ENCODE peak calls at places on chromosomes 16 and 17, in eight cellular contexts. P, M, Q, K, T, J, B and R are unnamed samples.

GRCh38 chr17:56023851-56024250 is 129.4 kb upstream of the ANKFN1 start:
- DNase-seq in P (no peak), M (no peak), Q (no peak), K (no peak), T (no peak), J (no peak), B (no peak), R (no peak)

GRCh38 chr17:59859444-59860025 is 33.2 kb downstream of the TUBD1 start:
- DNase-seq in P (no peak), M (no peak), Q (peak; percentile 78), K (no peak), T (no peak), J (no peak), B (no peak), R (no peak)

GRCh38 chr17:80838381-80839345 is 153.0 kb upstream of the CHMP6 start:
- DNase-seq in P (no peak), M (no peak), Q (no peak), K (no peak), T (no peak), J (no peak), B (no peak), R (no peak)

GRCh38 chr16:22007509-22008214 is at the start of gene MOSMO:
- DNase-seq in P (peak; percentile 60), M (peak; percentile 82), Q (peak; percentile 63), K (peak; percentile 84), T (peak; percentile 59), J (peak; percentile 69), B (no peak), R (peak; percentile 97)

GRCh38 chr17:55177159-55177913 is 87.4 kb upstream of the HLF start:
- DNase-seq in P (no peak), M (no peak), Q (no peak), K (no peak), T (no peak), J (peak; percentile 23), B (no peak), R (no peak)

GRCh38 chr17:8163978-8164814 is 1.4 kb upstream of the VAMP2 start:
- DNase-seq in P (peak; percentile 48), M (peak; percentile 92), Q (peak; percentile 59), K (peak; percentile 79), T (peak; percentile 86), J (peak; percentile 81), B (no peak), R (peak; percentile 86)

GRCh38 chr17:73984981-73985380 is 218.5 kb upstream of the RPL38 start:
- DNase-seq in P (no peak), M (no peak), Q (no peak), K (no peak), T (no peak), J (no peak), B (no peak), R (no peak)

GRCh38 chr16:46583036-46583435 is 38.1 kb downstream of the SHCBP1 start:
- DNase-seq in P (no peak), M (no peak), Q (no peak), K (no peak), T (no peak), J (no peak), B (no peak), R (no peak)

GRCh38 chr17:67841992-67842391 is 16.7 kb downstream of the BPTF start:
- DNase-seq in P (no peak), M (no peak), Q (no peak), K (no peak), T (no peak), J (no peak), B (no peak), R (no peak)

GRCh38 chr17:2137342-2138098 is 82.6 kb downstream of the HIC1 start:
- DNase-seq in P (no peak), M (no peak), Q (peak; percentile 90), K (no peak), T (peak; percentile 41), J (peak; percentile 65), B (peak; percentile 34), R (no peak)

GRCh38 chr17:81063488-81064093 is 28.6 kb downstream of the BAIAP2 start:
- DNase-seq in P (no peak), M (no peak), Q (no peak), K (no peak), T (no peak), J (no peak), B (no peak), R (no peak)

GRCh38 chr17:17548044-17548443 is 43.5 kb downstream of the PEMT start:
- DNase-seq in P (no peak), M (no peak), Q (no peak), K (no peak), T (no peak), J (no peak), B (no peak), R (no peak)

GRCh38 chr17:49399995-49400394 is 14.7 kb downstream of the PHB1 start:
- DNase-seq in P (no peak), M (no peak), Q (no peak), K (no peak), T (no peak), J (no peak), B (no peak), R (no peak)

GRCh38 chr16:56658476-56658875 is 717 bp downstream of the MT1F start:
- DNase-seq in P (no peak), M (no peak), Q (no peak), K (no peak), T (no peak), J (no peak), B (no peak), R (no peak)

GRCh38 chr16:56662357-56663354 is 4.9 kb downstream of the MT1F start:
- DNase-seq in P (no peak), M (no peak), Q (no peak), K (no peak), T (no peak), J (no peak), B (no peak), R (no peak)

GRCh38 chr16:56652600-56652999 is 914 bp downstream of the MT1B start:
- DNase-seq in P (no peak), M (no peak), Q (no peak), K (no peak), T (no peak), J (no peak), B (no peak), R (no peak)

GRCh38 chr16:56653218-56653617 is 1.5 kb downstream of the MT1B start:
- DNase-seq in P (no peak), M (no peak), Q (no peak), K (no peak), T (no peak), J (no peak), B (no peak), R (no peak)

DNA sequence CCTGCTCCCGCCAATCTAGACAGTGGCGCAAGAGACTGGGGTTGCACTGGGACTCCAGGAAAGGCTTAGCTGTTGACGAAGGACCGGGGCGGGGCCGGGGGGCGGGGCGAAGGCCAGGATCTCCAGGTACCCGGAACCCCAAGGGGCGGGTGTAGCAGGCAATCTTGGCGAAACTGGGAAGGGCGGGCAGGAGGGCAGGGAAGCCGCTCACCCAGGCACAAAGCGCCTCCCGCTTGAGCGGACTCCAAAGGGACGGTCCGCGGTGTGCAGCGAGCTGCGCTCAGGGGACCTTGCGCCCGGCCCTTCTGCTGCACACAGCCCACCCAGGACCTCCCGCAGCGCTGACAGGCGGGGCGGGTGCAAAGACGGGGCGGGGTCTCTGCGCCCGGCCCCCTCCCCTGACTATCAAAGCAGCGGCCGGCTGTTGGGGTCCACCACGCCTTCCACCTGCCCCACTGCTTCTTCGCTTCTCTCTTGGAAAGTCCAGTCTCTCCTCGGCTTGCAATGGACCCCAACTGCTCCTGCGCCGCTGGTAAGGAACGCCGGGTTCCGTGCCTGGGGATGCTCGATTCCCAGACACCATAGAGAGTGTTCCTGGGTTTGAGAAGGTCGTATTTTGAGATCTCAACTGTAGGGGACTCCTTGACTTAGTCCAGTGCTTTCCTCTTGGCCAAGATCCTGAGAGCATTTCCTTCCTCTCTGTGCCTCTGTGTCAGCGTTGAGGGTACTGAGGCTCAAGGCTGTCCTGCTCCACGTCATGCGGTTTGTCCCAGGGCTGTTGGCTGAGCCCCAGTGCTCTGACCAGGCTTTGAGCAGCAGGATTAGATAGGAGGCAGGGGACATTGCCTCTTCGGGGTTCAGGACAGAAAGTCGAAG is at the start of gene MT1F:
- DNase-seq in P (peak; percentile 75), M (peak; percentile 85), Q (peak; percentile 28), K (peak; percentile 83), T (peak; percentile 55), J (peak; percentile 98), B (peak; percentile 83), R (peak; percentile 96)
- TF ChIP-seq POLR2A in P (peak; percentile 15), M (no peak), Q (no peak), K (no peak), T (no peak), J (peak; percentile 85), B (no peak), R (no peak)

DNA sequence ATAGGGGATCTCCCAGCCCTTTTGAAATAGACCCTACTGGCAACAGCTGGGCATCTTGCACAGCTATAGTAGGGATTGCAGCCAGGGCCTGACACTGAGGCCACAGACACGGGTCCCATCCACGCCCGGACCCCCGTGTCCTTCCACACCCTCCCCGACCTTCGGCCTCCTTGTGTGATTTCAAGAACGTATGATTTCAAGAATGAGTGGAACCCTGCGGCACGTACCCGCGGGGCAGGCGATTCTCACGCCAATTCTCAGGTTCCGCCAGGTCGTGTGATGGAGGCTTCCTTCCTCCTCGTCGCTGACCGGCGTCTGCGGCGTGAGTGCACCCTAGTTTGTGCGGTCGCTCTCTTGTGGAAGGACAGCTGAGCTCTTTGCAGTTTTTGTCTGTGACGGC is 56.3 kb upstream of the GNG13 start:
- DNase-seq in P (no peak), M (no peak), Q (no peak), K (no peak), T (no peak), J (no peak), B (no peak), R (no peak)
- H3K9me3 ChIP-seq in P (peaks cover 21% of the 10 kb centered on the region), M (no peaks in the 10 kb centered on the region), Q (peaks cover 10% of the 10 kb centered on the region), K (peaks cover 2% of the 10 kb centered on the region), T (peaks cover 4% of the 10 kb centered on the region), J (no peaks in the 10 kb centered on the region), B (peaks cover 12% of the 10 kb centered on the region), R (peaks cover 7% of the 10 kb centered on the region)

GRCh38 chr16:87838643-87839541 is 30.4 kb downstream of the SLC7A5 start:
- DNase-seq in P (no peak), M (no peak), Q (no peak), K (no peak), T (no peak), J (no peak), B (no peak), R (no peak)
- TF ChIP-seq POLR2A in P (no peak), M (no peak), Q (no peak), K (no peak), T (no peak), J (no peak), B (no peak), R (no peak)

DNA sequence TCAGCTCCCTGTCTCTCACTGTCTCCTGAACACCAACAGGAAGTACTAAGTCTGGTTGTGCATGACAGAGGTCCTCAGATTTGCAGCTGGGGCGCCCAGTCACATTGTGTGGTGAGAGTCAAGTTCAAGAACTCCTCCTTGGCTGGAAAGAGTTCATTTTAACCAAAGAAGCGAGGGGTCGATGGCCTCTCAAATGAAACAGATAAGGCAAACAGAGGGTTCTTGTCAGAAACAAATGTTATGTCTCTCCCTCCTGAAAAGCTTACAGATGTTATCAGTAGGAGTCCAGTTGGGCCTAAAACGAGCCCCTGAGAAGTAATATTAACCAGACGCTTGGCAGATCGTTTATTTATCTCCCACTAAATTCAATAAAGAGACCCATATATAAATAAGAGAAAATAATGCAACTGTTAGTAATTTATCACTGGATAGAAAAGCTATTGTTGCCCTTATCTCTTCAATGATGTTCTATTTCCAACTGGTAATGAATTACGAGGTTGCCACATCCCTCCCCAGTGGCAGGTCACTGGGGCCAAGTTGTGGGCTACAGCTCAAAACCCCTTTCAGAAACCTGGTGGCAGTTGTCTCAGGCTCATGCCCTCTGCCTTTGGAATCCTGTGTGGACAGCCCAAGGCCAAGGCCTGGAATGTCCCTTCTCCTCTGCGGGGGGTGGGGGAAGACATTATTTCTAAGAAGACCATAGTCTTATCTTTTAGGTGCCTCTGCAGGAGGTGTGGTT is 307.5 kb upstream of the DYNLRB2 start:
- DNase-seq in P (no peak), M (no peak), Q (no peak), K (no peak), T (no peak), J (peak; percentile 6), B (no peak), R (no peak)
- H3K9me3 ChIP-seq in P (no peaks in the 10 kb centered on the region), M (no peaks in the 10 kb centered on the region), Q (no peaks in the 10 kb centered on the region), K (no peaks in the 10 kb centered on the region), T (no peaks in the 10 kb centered on the region), J (no peaks in the 10 kb centered on the region), B (peaks cover 44% of the 10 kb centered on the region), R (no peaks in the 10 kb centered on the region)